ENCODE peak calls at places on chromosomes 7 and 10, in six cellular contexts. Z is AG04450, K is GM10248, V is astrocyte, A is neural crest cell, F is heart right ventricle. P is an unnamed sample.

GRCh38 chr10:60350400-60350799 is 39.3 kb downstream of the ANK3 start:
- DNase-seq in Z (no peak), K (no peak), V (peak; percentile 64), A (no peak), F (no peak), P (no peak)

GRCh38 chr7:156466955-156467625 is 173.5 kb upstream of the RNF32 start:
- DNase-seq in V (no peak), A (no peak), Z (no peak), K (no peak), F (no peak), P (no peak)

GRCh38 chr7:44460325-44460724 is 30.1 kb downstream of the NUDCD3 start:
- DNase-seq in V (no peak), K (peak; percentile 56), F (no peak), A (no peak), Z (no peak), P (peak; percentile 85)

GRCh38 chr10:89163265-89163995 is 43.7 kb downstream of the CH25H start:
- DNase-seq in F (peak; percentile 26), A (no peak), K (peak; percentile 67), V (no peak), Z (no peak), P (peak; percentile 82)

GRCh38 chr10:23399701-23400144 is 39.2 kb upstream of the OTUD1 start:
- DNase-seq in F (peak; percentile 52), A (no peak), K (no peak), V (peak; percentile 84), Z (peak; percentile 68), P (no peak)

GRCh38 chr10:125158528-125159485 is 1.6 kb downstream of the CTBP2 start:
- DNase-seq in K (peak; percentile 45), F (peak; percentile 67), A (no peak), Z (no peak), V (peak; percentile 47), P (no peak)

GRCh38 chr10:113625461-113626186 is 38.2 kb downstream of the NRAP start:
- DNase-seq in Z (no peak), K (no peak), A (no peak), F (no peak), V (no peak), P (no peak)

GRCh38 chr7:101733713-101734475 is 83.5 kb upstream of the CUX1 start:
- DNase-seq in K (peak; percentile 50), Z (no peak), V (peak; percentile 51), F (peak; percentile 10), A (peak; percentile 29), P (no peak)

GRCh38 chr10:71266147-71266917 is 52.7 kb upstream of the SLC29A3 start:
- DNase-seq in F (no peak), A (no peak), V (peak; percentile 65), K (no peak), Z (peak; percentile 64), P (no peak)

GRCh38 chr7:141012044-141012685 is 2.6 kb downstream of the MRPS33 start:
- DNase-seq in V (peak; percentile 23), F (peak; percentile 46), Z (peak; percentile 30), A (peak; percentile 59), K (peak; percentile 37), P (peak; percentile 79)

GRCh38 chr10:7432884-7433726 is 22.3 kb upstream of the SFMBT2 start:
- DNase-seq in V (no peak), A (peak; percentile 14), K (no peak), F (no peak), Z (no peak), P (no peak)

GRCh38 chr10:31940839-31941653 is 12.4 kb upstream of the ARHGAP12 start:
- DNase-seq in A (no peak), V (peak; percentile 94), Z (peak; percentile 58), K (no peak), F (no peak), P (no peak)

GRCh38 chr7:92588561-92588960 is 1.6 kb downstream of the FAM133B start:
- DNase-seq in V (no peak), F (no peak), K (no peak), A (no peak), Z (no peak), P (peak; percentile 42)

GRCh38 chr10:121084675-121085070 is 233.5 kb downstream of the WDR11 start:
- DNase-seq in A (no peak), K (no peak), F (no peak), Z (no peak), V (no peak), P (no peak)

GRCh38 chr7:147805996-147806576 is 784.5 kb upstream of the C7orf33 start:
- DNase-seq in V (no peak), A (no peak), F (no peak), Z (no peak), K (no peak), P (no peak)

GRCh38 chr10:80487791-80488538 is 33.9 kb downstream of the TSPAN14 start:
- DNase-seq in Z (no peak), F (no peak), A (no peak), K (no peak), V (no peak), P (peak; percentile 79)

GRCh38 chr7:6232534-6232933 is 39.9 kb downstream of the CYTH3 start:
- DNase-seq in K (no peak), A (no peak), F (peak; percentile 66), V (no peak), Z (no peak), P (no peak)

GRCh38 chr10:61100882-61101281 is 156.9 kb upstream of the RHOBTB1 start:
- DNase-seq in K (no peak), Z (no peak), F (no peak), A (no peak), V (no peak), P (no peak)

GRCh38 chr7:155392726-155393570 is 65.0 kb upstream of the EN2 start:
- DNase-seq in A (no peak), V (no peak), F (no peak), K (no peak), Z (no peak), P (no peak)

GRCh38 chr10:49163741-49164140 is 24.4 kb downstream of the TMEM273 start:
- DNase-seq in Z (peak; percentile 67), V (peak; percentile 86), F (no peak), K (no peak), A (no peak), P (no peak)

GRCh38 chr7:158018971-158019645 is 568.5 kb downstream of the PTPRN2 start:
- DNase-seq in F (no peak), A (no peak), V (no peak), Z (no peak), K (no peak), P (no peak)

GRCh38 chr7:122770943-122771342 is 68.2 kb upstream of the RNF148 start:
- DNase-seq in Z (no peak), K (no peak), F (no peak), A (no peak), V (no peak), P (no peak)

GRCh38 chr7:105473163-105473562 is 48.9 kb downstream of the PUS7 start:
- DNase-seq in F (no peak), Z (peak; percentile 65), V (peak; percentile 71), A (no peak), K (no peak), P (no peak)
- TF ChIP-seq CTCF in F (no peak), Z (no peak), V (no peak), A (no peak), K (no peak), P (no peak)

GRCh38 chr10:43782814-43783213 is 134.1 kb upstream of the ZNF32 start:
- DNase-seq in F (no peak), V (no peak), A (no peak), K (no peak), Z (no peak), P (no peak)

GRCh38 chr10:43790147-43790546 is 141.5 kb upstream of the ZNF32 start:
- DNase-seq in Z (no peak), K (no peak), V (no peak), A (no peak), F (no peak), P (no peak)

GRCh38 chr10:43781480-43782361 is 133.0 kb upstream of the ZNF32 start:
- DNase-seq in Z (no peak), V (peak; percentile 50), K (no peak), A (no peak), F (no peak), P (peak; percentile 67)

DNA sequence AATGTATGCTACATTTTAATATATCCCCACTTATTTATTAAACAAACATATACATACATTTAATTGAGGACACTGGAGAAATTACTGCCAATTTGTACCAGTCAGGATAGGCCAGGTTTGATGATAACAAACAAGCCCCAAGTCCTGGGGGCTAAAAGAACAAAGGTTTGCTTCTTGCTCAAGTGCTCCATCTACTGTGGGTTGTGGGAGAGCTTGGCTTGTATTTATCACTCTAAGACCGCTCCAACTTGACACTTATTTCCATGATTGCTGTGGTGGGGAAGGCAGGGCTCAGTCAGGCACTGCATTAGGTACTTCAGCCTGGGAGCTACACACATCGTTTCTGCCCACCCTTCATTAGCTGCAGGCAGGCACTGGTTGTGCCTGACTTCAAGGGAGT is 136.6 kb upstream of the ZNF32 start:
- DNase-seq in V (no peak), K (no peak), F (no peak), A (no peak), Z (no peak), P (no peak)
- TF ChIP-seq CTCF in V (no peak), K (peak; percentile 3), F (peak; percentile 12), A (no peak), Z (peak; percentile 21), P (no peak)

GRCh38 chr7:69597278-69598076 is 798 bp upstream of the AUTS2 start:
- DNase-seq in Z (no peak), F (peak; percentile 36), A (peak; percentile 49), K (peak; percentile 22), V (no peak), P (peak; percentile 8)

GRCh38 chr7:69596723-69597277 is 1.5 kb upstream of the AUTS2 start:
- DNase-seq in F (no peak), A (no peak), V (no peak), K (no peak), Z (no peak), P (no peak)

GRCh38 chr7:69598081-69598486 is at the start of gene AUTS2:
- DNase-seq in F (peak; percentile 90), Z (peak; percentile 1), A (peak; percentile 79), K (peak; percentile 92), V (peak; percentile 78), P (peak; percentile 62)

GRCh38 chr7:69595415-69595814 is 2.9 kb upstream of the AUTS2 start:
- DNase-seq in K (no peak), A (no peak), Z (no peak), V (no peak), F (no peak), P (no peak)

GRCh38 chr7:69596056-69596455 is 2.2 kb upstream of the AUTS2 start:
- DNase-seq in F (no peak), K (no peak), V (no peak), Z (no peak), A (no peak), P (no peak)
- TF ChIP-seq CTCF in F (no peak), K (no peak), V (no peak), Z (no peak), A (no peak), P (no peak)

DNA sequence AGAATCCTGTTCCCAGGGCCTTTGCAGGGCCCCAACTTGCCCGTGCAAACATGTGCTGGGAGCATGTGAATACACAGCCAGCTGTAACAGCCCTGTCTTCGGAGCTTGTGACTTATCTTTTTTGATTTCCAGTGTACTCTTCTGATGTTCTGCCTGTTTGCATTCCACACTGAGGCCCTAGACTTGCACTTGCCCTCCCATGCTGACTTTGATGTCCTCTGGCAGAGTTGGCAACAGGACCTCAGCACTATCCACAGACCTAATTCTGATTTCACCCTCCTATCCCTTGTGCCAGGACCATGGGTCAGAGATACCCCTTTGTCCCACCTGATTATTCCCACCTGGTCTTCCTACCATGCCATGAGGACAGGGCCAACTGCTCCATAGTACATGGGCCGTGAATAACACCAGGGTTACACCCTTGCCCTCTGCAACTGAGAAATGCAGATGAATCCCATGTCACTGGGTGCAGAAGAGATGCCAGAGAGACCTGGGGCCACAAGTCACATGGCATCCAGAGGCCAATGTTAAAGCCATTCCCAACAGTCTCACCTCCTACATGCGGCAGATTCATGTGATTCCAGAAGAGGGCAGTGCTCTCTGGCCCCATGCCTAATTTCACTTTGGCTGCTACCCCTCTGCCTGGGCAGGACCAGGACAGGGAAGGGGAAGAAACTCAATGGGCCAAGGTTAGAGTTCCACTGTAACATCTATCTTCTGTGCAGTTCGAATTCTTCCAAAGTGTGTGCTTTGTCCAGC is 43.0 kb downstream of the SCRN1 start:
- DNase-seq in K (no peak), F (peak; percentile 35), A (no peak), V (peak; percentile 10), Z (no peak), P (peak; percentile 8)
- TF ChIP-seq CTCF in K (no peak), F (peak; percentile 47), A (peak; percentile 40), V (peak; percentile 17), Z (peak; percentile 29), P (no peak)

P was measured in activated CD8-positive, alpha-beta T cell treated with anti-CD3 and anti-CD28 coated beads for 36 hours.